ENCODE peak calls at places on chromosomes 1 and 21, in ten cellular contexts. P is naive thymus-derived CD8-positive, alpha-beta T cell; V is right cardiac atrium; E is GM23338; R is iPS-NIHi11; L is GM12878; W is progenitor cell of endocrine pancreas; T is cerebellar cortex; D is effector CD4-positive, alpha-beta T cell; C is activated T-cell treated with anti-CD3 and anti-CD28 coated beads for 1 hour. J is an unnamed sample.

GRCh38 chr1:236608930-236609726 is 4.8 kb upstream of the HEATR1 start:
- DNase-seq in V (peak; percentile 77), D (no peak), T (peak; percentile 56), W (peak; percentile 53), R (peak; percentile 58), P (no peak), E (peak; percentile 80), L (no peak), C (no peak), J (peak; percentile 73)

GRCh38 chr1:153798468-153798780 is 23.2 kb downstream of the SLC27A3 start:
- DNase-seq in C (no peak), V (peak; percentile 15), E (no peak), T (no peak), R (no peak), D (no peak), W (no peak), P (no peak), L (no peak), J (no peak)

GRCh38 chr1:8817413-8818324 is at the start of gene RERE:
- DNase-seq in E (peak; percentile 93), R (peak; percentile 100), C (peak; percentile 94), T (peak; percentile 91), W (peak; percentile 94), L (peak; percentile 74), D (peak; percentile 95), V (peak; percentile 97), P (peak; percentile 97), J (peak; percentile 91)

GRCh38 chr1:5947978-5948680 is 44.1 kb downstream of the NPHP4 start:
- DNase-seq in L (no peak), D (no peak), E (no peak), T (no peak), P (no peak), R (no peak), W (no peak), V (peak; percentile 39), C (no peak), J (no peak)

GRCh38 chr21:39562791-39563770 is 49.7 kb upstream of the B3GALT5 start:
- DNase-seq in P (no peak), D (no peak), R (no peak), T (peak; percentile 62), E (no peak), C (no peak), W (no peak), L (no peak), V (no peak), J (no peak)

GRCh38 chr1:55255901-55256300 is 40.7 kb upstream of the USP24 start:
- DNase-seq in P (no peak), D (no peak), E (no peak), V (no peak), T (peak; percentile 64), W (no peak), L (no peak), C (no peak), R (no peak), J (no peak)

GRCh38 chr1:110248746-110249145 is 38.6 kb downstream of the KCNC4 start:
- DNase-seq in L (no peak), V (no peak), P (no peak), T (no peak), C (no peak), R (no peak), D (no peak), W (no peak), E (no peak), J (no peak)

GRCh38 chr1:158520955-158521665 is 33.1 kb downstream of the OR6Y1 start:
- DNase-seq in L (no peak), E (peak; percentile 24), P (no peak), V (no peak), T (no peak), R (no peak), W (no peak), D (no peak), C (no peak), J (no peak)

GRCh38 chr1:119440908-119441307 is 26.0 kb downstream of the HSD3B2 start:
- DNase-seq in R (peak; percentile 30), E (peak; percentile 52), C (no peak), D (no peak), V (no peak), L (no peak), W (no peak), T (no peak), P (no peak), J (no peak)

GRCh38 chr1:204962742-204963632 is 80.0 kb upstream of the CNTN2 start:
- DNase-seq in T (no peak), E (no peak), P (no peak), C (no peak), L (peak; percentile 11), R (no peak), D (no peak), W (no peak), V (peak; percentile 66), J (no peak)

GRCh38 chr1:43007377-43008105 is 48.9 kb upstream of the SLC2A1 start:
- DNase-seq in T (no peak), L (no peak), V (no peak), E (peak; percentile 84), D (no peak), P (no peak), R (peak; percentile 84), C (no peak), W (peak; percentile 69), J (peak; percentile 86)

GRCh38 chr1:204931313-204931712 is 60.7 kb downstream of the NFASC start:
- DNase-seq in L (no peak), W (no peak), E (no peak), D (no peak), P (no peak), V (no peak), R (no peak), C (no peak), T (no peak), J (no peak)

GRCh38 chr1:218367118-218367517 is 22.0 kb downstream of the TGFB2 start:
- DNase-seq in L (no peak), R (no peak), T (no peak), D (no peak), E (no peak), V (no peak), C (no peak), P (no peak), W (no peak), J (no peak)

GRCh38 chr1:119419109-119419508 is 4.2 kb downstream of the HSD3B2 start:
- DNase-seq in T (no peak), R (no peak), L (no peak), P (no peak), D (no peak), V (no peak), C (no peak), W (no peak), E (no peak), J (no peak)

GRCh38 chr1:33228935-33229487 is 27.3 kb upstream of the ZNF362 start:
- DNase-seq in L (no peak), P (no peak), V (no peak), C (no peak), W (no peak), T (peak; percentile 90), R (no peak), E (no peak), D (no peak), J (no peak)

GRCh38 chr1:41380979-41381690 is 19.9 kb downstream of the FOXO6 start:
- DNase-seq in R (peak; percentile 42), L (no peak), P (no peak), D (no peak), C (no peak), W (no peak), T (no peak), E (no peak), V (peak; percentile 90), J (no peak)

GRCh38 chr21:25878334-25878733 is 143.6 kb downstream of the GABPA start:
- DNase-seq in T (no peak), R (no peak), D (no peak), L (no peak), V (no peak), E (no peak), W (no peak), P (no peak), C (no peak), J (no peak)

GRCh38 chr21:37454869-37455503 is 88.4 kb downstream of the DYRK1A start:
- DNase-seq in E (no peak), R (no peak), V (no peak), L (no peak), W (no peak), C (no peak), T (no peak), P (no peak), D (no peak), J (no peak)

GRCh38 chr1:46186076-46186475 is 9.8 kb upstream of the P3R3URF start:
- DNase-seq in D (no peak), T (no peak), L (no peak), W (no peak), C (no peak), V (no peak), E (no peak), R (no peak), P (no peak), J (no peak)

J was measured in HT-29.